ENCODE peak calls at places on chromosome 10, in six cellular contexts. F is IMR-90; L is AG04449; X is naive thymus-derived CD4-positive, alpha-beta T cell; M is progenitor cell of endocrine pancreas; R is ureter. P is an unnamed sample.
A peak's percentile ranks its signal among the peaks of the same experiment; 100 is the strongest.

GRCh38 chr10:125084191-125085186 is 75.9 kb downstream of the CTBP2 start:
- DNase-seq in F (peak; percentile 97), L (peak; percentile 76), X (no peak), M (no peak), R (no peak), P (peak; percentile 97)

GRCh38 chr10:132670546-132670945 is 115.4 kb downstream of the NKX6-2 start:
- DNase-seq in F (no peak), L (no peak), X (no peak), M (no peak), R (no peak), P (no peak)

GRCh38 chr10:132455441-132455971 is 58.5 kb downstream of the PWWP2B start:
- DNase-seq in F (no peak), L (no peak), X (no peak), M (no peak), R (no peak), P (no peak)

GRCh38 chr10:47238331-47239095 is 61.5 kb upstream of the GDF10 start:
- DNase-seq in F (no peak), L (no peak), X (no peak), M (no peak), R (no peak), P (no peak)

GRCh38 chr10:50387736-50388081 is 136.4 kb upstream of the ASAH2 start:
- DNase-seq in F (no peak), L (no peak), X (no peak), M (no peak), R (no peak), P (no peak)

GRCh38 chr10:68861253-68861652 is 33.9 kb downstream of the STOX1 start:
- DNase-seq in F (no peak), L (no peak), X (no peak), M (no peak), R (no peak), P (peak; percentile 5)

GRCh38 chr10:99329238-99329890 is at the start of gene CNNM1:
- DNase-seq in F (no peak), L (no peak), X (peak; percentile 35), M (peak; percentile 28), R (peak; percentile 51), P (peak; percentile 57)

GRCh38 chr10:129927351-129928120 is 36.5 kb downstream of the EBF3 start:
- DNase-seq in F (no peak), L (no peak), X (no peak), M (no peak), R (no peak), P (no peak)

GRCh38 chr10:79378647-79379511 is 31.6 kb downstream of the PPIF start:
- DNase-seq in F (no peak), L (no peak), X (peak; percentile 17), M (peak; percentile 3), R (peak; percentile 43), P (no peak)

GRCh38 chr10:78047314-78047891 is 13.7 kb downstream of the RPS24 start:
- DNase-seq in F (peak; percentile 87), L (peak; percentile 46), X (peak; percentile 78), M (peak; percentile 89), R (peak; percentile 92), P (peak; percentile 72)

GRCh38 chr10:128927389-128927788 is 539.7 kb upstream of the MGMT start:
- DNase-seq in F (no peak), L (no peak), X (no peak), M (no peak), R (no peak), P (no peak)

GRCh38 chr10:61759751-61760150 is 97.0 kb downstream of the CABCOCO1 start:
- DNase-seq in F (no peak), L (no peak), X (no peak), M (no peak), R (no peak), P (no peak)

GRCh38 chr10:93334901-93335312 is 147.2 kb downstream of the MYOF start:
- DNase-seq in F (peak; percentile 41), L (peak; percentile 33), X (no peak), M (no peak), R (no peak), P (peak; percentile 95)

GRCh38 chr10:34386911-34387310 is 428.2 kb downstream of the PARD3 start:
- DNase-seq in F (no peak), L (no peak), X (no peak), M (no peak), R (no peak), P (no peak)

GRCh38 chr10:3129581-3130340 is 42.8 kb downstream of the PITRM1 start:
- DNase-seq in F (no peak), L (no peak), X (no peak), M (no peak), R (no peak), P (no peak)

GRCh38 chr10:28948045-28948444 is 270.7 kb downstream of the BAMBI start:
- DNase-seq in F (peak; percentile 49), L (no peak), X (no peak), M (no peak), R (no peak), P (peak; percentile 37)

GRCh38 chr10:61750943-61751471 is 88.3 kb downstream of the CABCOCO1 start:
- DNase-seq in F (peak; percentile 69), L (no peak), X (peak; percentile 49), M (peak; percentile 30), R (peak; percentile 73), P (peak; percentile 81)

GRCh38 chr10:1057106-1057657 is 997 bp downstream of the WDR37 start:
- DNase-seq in F (no peak), L (no peak), X (no peak), M (no peak), R (no peak), P (no peak)

GRCh38 chr10:71725998-71726672 is 6.6 kb upstream of the C10orf105 start:
- DNase-seq in F (peak; percentile 39), L (no peak), X (peak; percentile 84), M (no peak), R (no peak), P (peak; percentile 60)

GRCh38 chr10:48439031-48439430 is 132.6 kb downstream of the MAPK8 start:
- DNase-seq in F (peak; percentile 81), L (no peak), X (no peak), M (no peak), R (no peak), P (peak; percentile 79)

P was measured in M059J.